ENCODE peak calls at places on chromosomes 5 and 9, in five cellular contexts. B is heart right ventricle, E is natural killer cell, O is foreskin fibroblast, J is AG10803. K is an unnamed sample.

GRCh38 chr5:116446356-116447005 is 128.1 kb downstream of the SEMA6A start:
- DNase-seq in B (no peak), O (no peak), E (no peak), J (no peak), K (no peak)

GRCh38 chr9:2087500-2088313 is 72.6 kb downstream of the SMARCA2 start:
- DNase-seq in J (peak), E (no peak), O (peak), B (no peak), K (no peak)

GRCh38 chr5:3351581-3352442 is 243.8 kb upstream of the IRX1 start:
- DNase-seq in J (no peak), O (no peak), B (no peak), E (no peak), K (no peak)

GRCh38 chr9:1032181-1032580 is 18.0 kb upstream of the DMRT2 start:
- DNase-seq in B (no peak), O (no peak), E (no peak), J (no peak), K (no peak)

GRCh38 chr5:138138949-138139775 is at the start of gene NME5:
- DNase-seq in O (peak), B (peak), E (no peak), J (peak), K (no peak)

GRCh38 chr5:38615042-38615441 is 58.6 kb upstream of the LIFR start:
- DNase-seq in E (no peak), O (no peak), B (no peak), J (no peak), K (no peak)

GRCh38 chr5:41932770-41933169 is 7.7 kb downstream of the FBXO4 start:
- DNase-seq in O (no peak), J (no peak), B (no peak), E (no peak), K (no peak)

GRCh38 chr9:95307538-95307937 is 10.0 kb downstream of the FANCC start:
- DNase-seq in J (peak), B (no peak), O (peak), E (no peak), K (no peak)

GRCh38 chr9:86407022-86407421 is 52.8 kb upstream of the TUT7 start:
- DNase-seq in E (no peak), O (peak), J (peak), B (no peak), K (no peak)

GRCh38 chr9:132061526-132061925 is 18.1 kb downstream of the MED27 start:
- DNase-seq in B (no peak), E (no peak), O (no peak), J (no peak), K (no peak)

GRCh38 chr5:160387445-160387844 is 12.4 kb downstream of the FAM200C start:
- DNase-seq in J (no peak), B (no peak), O (no peak), E (no peak), K (no peak)

GRCh38 chr5:16418471-16418922 is 47.1 kb downstream of the ZNF622 start:
- DNase-seq in O (no peak), B (peak), E (no peak), J (no peak), K (no peak)

GRCh38 chr9:128735373-128735772 is 11.4 kb upstream of the ZDHHC12 start:
- DNase-seq in J (no peak), E (no peak), B (no peak), O (no peak), K (no peak)

GRCh38 chr5:94240616-94241287 is 377.7 kb downstream of the KIAA0825 start:
- DNase-seq in E (no peak), B (no peak), O (peak), J (peak), K (no peak)

GRCh38 chr5:57191986-57192385 is 18.1 kb downstream of the GPBP1 start:
- DNase-seq in E (no peak), O (no peak), J (no peak), B (no peak), K (no peak)

GRCh38 chr9:38662763-38663593 is 42.6 kb upstream of the ANKRD18A start:
- DNase-seq in J (no peak), E (no peak), O (peak), B (no peak), K (no peak)
- TF ChIP-seq CTCF in J (no peak), E (no peak), O (no peak), B (peak), K (no peak)

GRCh38 chr9:137127301-137128157 is 11.4 kb upstream of the GRIN1 start:
- DNase-seq in J (no peak), O (no peak), B (no peak), E (no peak), K (no peak)
- TF ChIP-seq CTCF in J (no peak), O (no peak), B (no peak), E (no peak), K (no peak)

GRCh38 chr9:98162638-98163037 is 29.8 kb downstream of the CORO2A start:
- DNase-seq in O (no peak), B (no peak), J (no peak), E (no peak), K (no peak)
- TF ChIP-seq CTCF in O (no peak), B (no peak), J (no peak), E (no peak), K (no peak)

GRCh38 chr5:30405821-30406220 is 787.7 kb upstream of the CDH6 start:
- DNase-seq in E (no peak), O (no peak), B (no peak), J (no peak), K (no peak)

GRCh38 chr5:30398427-30398826 is 795.1 kb upstream of the CDH6 start:
- DNase-seq in O (no peak), E (no peak), J (no peak), B (no peak), K (no peak)

DNA sequence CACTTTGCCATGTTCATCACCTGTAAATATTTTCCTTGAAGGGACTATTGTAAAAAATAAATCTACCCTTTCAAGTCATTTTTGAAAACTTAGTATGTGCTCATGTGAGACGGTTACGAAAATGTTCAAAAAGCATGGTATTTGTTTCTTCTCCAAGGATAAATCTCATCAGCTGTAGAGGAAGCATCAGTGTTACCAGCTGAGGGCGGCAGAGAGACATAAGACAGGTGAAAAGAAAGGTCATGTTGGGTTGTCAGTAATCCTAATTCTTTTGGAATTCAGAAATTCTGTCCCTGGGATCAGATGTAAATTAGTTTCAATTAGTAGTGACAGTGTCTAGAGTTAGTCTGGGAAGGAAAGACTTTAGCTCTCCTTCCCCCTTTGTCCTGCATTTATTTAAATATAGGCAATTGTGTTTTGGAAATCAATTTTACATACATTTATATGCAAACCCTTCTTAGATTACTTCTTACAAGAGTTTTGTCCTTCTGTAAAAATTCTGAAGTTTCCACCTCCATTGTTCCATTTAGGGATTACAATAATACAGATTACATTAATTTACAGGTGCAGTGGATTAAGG is 791.9 kb upstream of the CDH6 start:
- DNase-seq in O (no peak), J (no peak), B (no peak), E (no peak), K (no peak)
- TF ChIP-seq CTCF in O (peak), J (no peak), B (peak), E (no peak), K (no peak)

DNA sequence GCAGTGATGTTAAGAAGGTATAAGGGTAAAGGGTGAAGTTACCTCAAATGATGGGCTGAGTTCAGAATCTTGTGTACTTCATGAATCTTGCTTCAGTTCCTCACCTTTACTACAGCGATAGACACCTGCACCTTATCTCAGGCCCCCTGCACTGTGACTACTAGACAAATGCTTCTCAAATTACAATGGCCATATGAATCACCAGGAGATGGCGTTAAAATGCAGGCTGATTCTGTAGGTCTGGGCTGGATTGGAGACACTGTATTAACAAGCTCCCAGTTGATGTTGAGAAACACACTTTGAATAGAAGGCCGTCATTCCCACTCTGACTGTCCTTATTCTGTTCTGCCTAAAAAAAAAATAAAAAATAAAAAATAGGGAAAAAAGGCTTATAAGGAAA is 29.8 kb downstream of the TARS1 start:
- DNase-seq in B (no peak), O (no peak), E (no peak), J (peak), K (no peak)
- TF ChIP-seq CTCF in B (peak), O (peak), E (no peak), J (peak), K (no peak)

DNA sequence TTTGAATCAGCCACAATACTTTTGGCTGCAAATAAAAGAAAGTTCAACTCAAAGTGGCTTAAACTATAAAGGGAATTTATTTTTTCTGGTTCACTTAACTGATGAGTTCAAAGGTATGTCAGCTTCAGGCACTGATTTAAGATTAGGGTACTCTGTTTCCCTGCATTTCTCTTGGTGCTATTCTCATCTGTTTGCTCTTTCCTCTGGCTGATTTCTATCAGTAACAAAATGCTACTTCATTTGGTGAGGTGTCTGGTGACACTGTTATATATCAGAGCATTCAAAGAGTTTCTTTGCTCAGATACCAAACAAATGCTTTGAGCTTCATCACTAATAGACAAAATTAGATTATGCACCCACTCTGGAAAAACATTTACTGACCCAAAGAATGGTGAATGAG is 65.9 kb upstream of the HTR4 start:
- DNase-seq in B (no peak), E (no peak), J (no peak), O (no peak), K (no peak)
- TF ChIP-seq CTCF in B (no peak), E (no peak), J (no peak), O (no peak), K (no peak)